ENCODE peak calls at places on chromosome 11, in five cellular contexts. Y is right cardiac atrium, X is mesenchymal stem cell, L is GM06990, F is endothelial cell of umbilical vein. Z is an unnamed sample. For H3K27me3, the result is how much of the 10 kb centered on the place peaks cover.

GRCh38 chr11:82842019-82842418 is 58.2 kb downstream of the PRCP start:
- DNase-seq in Y (peak), X (no peak), L (no peak), F (no peak), Z (no peak)

GRCh38 chr11:111941963-111942362 is 4.8 kb downstream of the DIXDC1 start:
- DNase-seq in Y (no peak), X (no peak), L (no peak), F (no peak), Z (no peak)

GRCh38 chr11:22416462-22416861 is 78.3 kb downstream of the SLC17A6 start:
- DNase-seq in Y (no peak), X (no peak), L (no peak), F (no peak), Z (no peak)

GRCh38 chr11:40397141-40397540 is 1062.3 kb downstream of the LRRC4C start:
- DNase-seq in Y (no peak), X (no peak), L (no peak), F (no peak), Z (no peak)

GRCh38 chr11:61526956-61527731 is 18.6 kb downstream of the LRRC10B start:
- DNase-seq in Y (no peak), X (no peak), L (no peak), F (no peak), Z (no peak)

GRCh38 chr11:133228406-133229330 is 303.6 kb downstream of the OPCML start:
- DNase-seq in Y (peak), X (no peak), L (no peak), F (no peak), Z (no peak)

GRCh38 chr11:129410561-129410960 is 34.9 kb downstream of the BARX2 start:
- DNase-seq in Y (no peak), X (no peak), L (no peak), F (no peak), Z (no peak)

GRCh38 chr11:45252877-45253276 is 33.3 kb downstream of the SYT13 start:
- DNase-seq in Y (no peak), X (no peak), L (no peak), F (no peak), Z (no peak)

GRCh38 chr11:19672591-19673206 is 39.9 kb upstream of the NAV2 start:
- DNase-seq in Y (no peak), X (no peak), L (no peak), F (no peak), Z (no peak)

GRCh38 chr11:469684-470667 is 19.9 kb downstream of the PTDSS2 start:
- DNase-seq in Y (peak), X (peak), L (no peak), F (peak), Z (no peak)

GRCh38 chr11:441418-442274 is at the start of gene ANO9:
- DNase-seq in Y (peak), X (peak), L (peak), F (no peak), Z (no peak)

GRCh38 chr11:100675115-100675650 is 11.9 kb upstream of the ARHGAP42 start:
- DNase-seq in Y (no peak), X (no peak), L (no peak), F (no peak), Z (no peak)

GRCh38 chr11:47177229-47177845 is 658 bp upstream of the ARFGAP2 start:
- DNase-seq in Y (peak), X (peak), L (no peak), F (peak), Z (no peak)

GRCh38 chr11:78161937-78162336 is 22.5 kb upstream of the ALG8 start:
- DNase-seq in Y (peak), X (peak), L (no peak), F (peak), Z (no peak)

GRCh38 chr11:22670803-22671202 is 4.4 kb downstream of the GAS2 start:
- DNase-seq in Y (no peak), X (peak), L (no peak), F (peak), Z (no peak)

DNA sequence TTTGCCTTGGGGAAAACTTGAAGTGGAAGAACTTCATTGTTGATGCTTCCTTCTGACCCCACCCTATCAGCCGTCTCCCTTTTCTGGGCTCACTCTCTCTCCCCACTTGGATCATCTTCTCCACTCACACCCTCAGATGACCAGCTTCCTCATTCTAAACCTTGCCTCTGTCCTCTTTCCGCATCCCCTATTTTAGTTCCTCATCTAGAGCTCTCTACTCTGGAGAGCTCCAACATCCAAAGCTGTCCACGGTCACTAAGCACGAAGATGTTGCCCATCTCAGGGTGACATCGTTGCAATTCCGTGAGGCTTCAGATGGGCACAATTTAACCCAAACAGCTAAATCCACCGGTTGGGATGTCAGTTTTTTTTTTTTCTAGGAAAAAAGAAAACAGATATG is 31.6 kb upstream of the ME3 start:
- DNase-seq in Y (no peak), X (no peak), L (no peak), F (no peak), Z (no peak)
- H3K27me3 ChIP-seq in Y (under half), X (under half), L (under half), F (under half), Z (under half)

GRCh38 chr11:8384199-8384821 is 120.6 kb upstream of the LMO1 start:
- DNase-seq in Y (no peak), X (peak), L (peak), F (peak), Z (peak)
- H3K27me3 ChIP-seq in Y (under half), X (under half), L (under half), F (under half), Z (under half)

GRCh38 chr11:110710520-110711381 is 1.5 kb downstream of the ARHGAP20 start:
- DNase-seq in Y (peak), X (peak), L (peak), F (peak), Z (no peak)
- H3K27me3 ChIP-seq in Y (under half), X (under half), L (under half), F (under half), Z (under half)

GRCh38 chr11:120525285-120526085 is 13.9 kb downstream of the GRIK4 start:
- DNase-seq in Y (no peak), X (no peak), L (no peak), F (no peak), Z (no peak)

GRCh38 chr11:120528749-120529148 is 17.2 kb downstream of the GRIK4 start:
- DNase-seq in Y (no peak), X (no peak), L (no peak), F (no peak), Z (no peak)

GRCh38 chr11:120524536-120525085 is 13.1 kb downstream of the GRIK4 start:
- DNase-seq in Y (no peak), X (no peak), L (no peak), F (no peak), Z (no peak)

GRCh38 chr11:120527111-120527748 is 15.7 kb downstream of the GRIK4 start:
- DNase-seq in Y (peak), X (no peak), L (no peak), F (no peak), Z (no peak)

GRCh38 chr11:120526241-120526640 is 14.7 kb downstream of the GRIK4 start:
- DNase-seq in Y (no peak), X (no peak), L (no peak), F (no peak), Z (no peak)
- H3K27me3 ChIP-seq in Y (under half), X (half or more), L (under half), F (under half), Z (under half)

DNA sequence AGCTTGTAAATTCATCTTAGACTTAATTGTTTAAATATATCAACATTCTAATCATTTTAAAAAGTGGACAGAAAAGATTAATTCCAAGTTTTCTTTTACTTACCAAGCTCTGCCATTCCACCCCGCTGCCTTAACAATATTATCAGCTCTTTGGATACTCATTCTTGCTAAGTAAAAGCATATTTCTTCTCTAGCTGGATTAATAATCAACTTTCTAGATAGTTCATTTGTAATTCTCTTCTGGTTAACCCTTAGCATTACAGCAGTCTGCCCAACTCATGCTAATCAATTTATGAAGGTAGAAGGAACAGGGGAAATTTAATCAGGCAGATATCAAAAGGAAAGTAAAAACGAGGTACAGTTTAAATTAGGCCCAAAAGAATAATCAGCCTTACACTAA is 41.0 kb upstream of the SOX6 start:
- DNase-seq in Y (no peak), X (no peak), L (no peak), F (no peak), Z (no peak)
- H3K27me3 ChIP-seq in Y (under half), X (under half), L (under half), F (under half), Z (under half)

Z was measured in BJ.